ENCODE peak calls at places on chromosomes 16 and 17, in five cellular contexts. H is NCI-H1092 treated with DMSO at 0.1 percent for 48 hours, N is HCT116, T is SJSA1, J is HCEC 1CT. U is an unnamed sample.

GRCh38 chr17:30908717-30909420 is 2.8 kb upstream of the TEFM start:
- DNase-seq in T (no peak), H (no peak), N (no peak), J (no peak), U (no peak)

GRCh38 chr16:47646914-47647313 is 185.8 kb downstream of the PHKB start:
- DNase-seq in H (no peak), N (no peak), J (no peak), T (no peak), U (no peak)

GRCh38 chr17:60964160-60964559 is 286.5 kb downstream of the BCAS3 start:
- DNase-seq in N (no peak), H (no peak), T (no peak), J (no peak), U (no peak)

GRCh38 chr17:76000016-76000754 is 470 bp upstream of the CDK3 start:
- DNase-seq in J (peak), N (peak), T (peak), H (peak), U (peak)

GRCh38 chr17:58531122-58531521 is 16.7 kb upstream of the MTMR4 start:
- DNase-seq in T (no peak), H (no peak), J (no peak), N (no peak), U (no peak)

GRCh38 chr17:66165537-66166123 is 26.3 kb downstream of the CEP112 start:
- DNase-seq in T (no peak), N (peak), H (peak), J (peak), U (peak)

GRCh38 chr17:29667969-29668368 is 45.3 kb upstream of the CORO6 start:
- DNase-seq in N (no peak), H (no peak), T (no peak), J (no peak), U (no peak)

GRCh38 chr17:50046179-50046578 is 9.7 kb upstream of the ITGA3 start:
- DNase-seq in H (no peak), T (no peak), N (no peak), J (no peak), U (no peak)

GRCh38 chr16:57938936-57939871 is 31.7 kb downstream of the CNGB1 start:
- DNase-seq in H (no peak), T (peak), J (peak), N (peak), U (peak)

GRCh38 chr16:15887283-15887682 is 1.1 kb downstream of the CEP20 start:
- DNase-seq in J (no peak), T (no peak), H (no peak), N (no peak), U (no peak)

GRCh38 chr17:78883090-78883532 is 19.9 kb downstream of the CEP295NL start:
- DNase-seq in N (peak), H (no peak), T (peak), J (peak), U (peak)

GRCh38 chr17:73481672-73482071 is 162.6 kb downstream of the SDK2 start:
- DNase-seq in T (no peak), N (no peak), J (no peak), H (no peak), U (no peak)

GRCh38 chr17:17041018-17041521 is 1.2 kb upstream of the MPRIP start:
- DNase-seq in T (peak), J (peak), N (no peak), H (no peak), U (peak)

GRCh38 chr17:28612936-28613872 is 781 bp downstream of the RSKR start:
- DNase-seq in H (peak), N (no peak), T (no peak), J (peak), U (peak)

GRCh38 chr17:77948690-77949114 is 9.8 kb upstream of the TNRC6C start:
- DNase-seq in T (no peak), N (peak), J (peak), H (no peak), U (peak)

GRCh38 chr17:74089869-74090464 is 113.5 kb upstream of the RPL38 start:
- DNase-seq in N (peak), J (no peak), T (peak), H (peak), U (no peak)

GRCh38 chr17:50330151-50330753 is 15.7 kb upstream of the XYLT2 start:
- DNase-seq in J (no peak), N (no peak), H (no peak), T (no peak), U (no peak)

GRCh38 chr17:56468840-56469239 is 124.7 kb upstream of the NOG start:
- DNase-seq in N (no peak), T (no peak), H (no peak), J (no peak), U (no peak)

GRCh38 chr17:40519089-40519775 is 17.8 kb upstream of the TNS4 start:
- DNase-seq in T (no peak), N (no peak), H (no peak), J (no peak), U (no peak)

GRCh38 chr16:77834600-77834963 is 46.2 kb downstream of the VAT1L start:
- DNase-seq in N (no peak), J (peak), T (peak), H (no peak), U (no peak)

GRCh38 chr17:30021708-30022317 is 80.4 kb downstream of the EFCAB5 start:
- DNase-seq in T (no peak), H (peak), N (peak), J (peak), U (peak)

GRCh38 chr16:19137201-19137601 is 23.4 kb downstream of the ITPRIPL2 start:
- DNase-seq in T (no peak), J (peak), H (no peak), N (no peak), U (no peak)

GRCh38 chr17:74566132-74566753 is 1.1 kb downstream of the CD300H start:
- DNase-seq in H (peak), N (peak), J (no peak), T (no peak), U (no peak)

GRCh38 chr16:25140459-25140858 is 28.9 kb downstream of the LCMT1 start:
- DNase-seq in N (no peak), H (no peak), J (no peak), T (no peak), U (no peak)

GRCh38 chr16:35431829-35432663 is 1972.6 kb downstream of the TP53TG3F start:
- DNase-seq in T (no peak), N (no peak), H (no peak), J (no peak), U (no peak)